ENCODE peak calls at places on chromosomes 4 and X, in five cellular contexts. J is HepG2, S is K562, E is GM12891, R is H1. Q is an unnamed sample.

GRCh38 chr4:98260047-98260578 is 1.1 kb upstream of the RAP1GDS1 start:
- DNase-seq in J (peak), S (no peak), E (peak), R (no peak), Q (peak)

GRCh38 chr4:55549888-55550287 is 3.2 kb upstream of the CLOCK start:
- DNase-seq in J (no peak), S (no peak), E (no peak), R (no peak), Q (no peak)

GRCh38 chr4:186074189-186074588 is 5.2 kb downstream of the TLR3 start:
- DNase-seq in J (no peak), S (no peak), E (no peak), R (no peak), Q (no peak)

GRCh38 chrX:15855562-15856256 is 1.1 kb upstream of the AP1S2 start:
- DNase-seq in J (no peak), S (no peak), E (no peak), R (no peak), Q (no peak)

GRCh38 chr4:113411496-113411938 is 350.0 kb downstream of the CAMK2D start:
- DNase-seq in J (peak), S (no peak), E (no peak), R (no peak), Q (no peak)

GRCh38 chr4:78323439-78323838 is 228.1 kb upstream of the ANXA3 start:
- DNase-seq in J (no peak), S (no peak), E (no peak), R (no peak), Q (no peak)

GRCh38 chr4:157294575-157294974 is 74.0 kb downstream of the GRIA2 start:
- DNase-seq in J (no peak), S (no peak), E (no peak), R (no peak), Q (no peak)

GRCh38 chr4:64643841-64644240 is 234.6 kb upstream of the TECRL start:
- DNase-seq in J (no peak), S (no peak), E (no peak), R (no peak), Q (no peak)

GRCh38 chrX:123581586-123581985 is 151.3 kb downstream of the THOC2 start:
- DNase-seq in J (no peak), S (no peak), E (no peak), R (no peak), Q (no peak)

GRCh38 chr4:15525080-15525479 is 55.4 kb downstream of the CC2D2A start:
- DNase-seq in J (no peak), S (no peak), E (no peak), R (no peak), Q (no peak)

GRCh38 chrX:3589474-3589873 is 124.0 kb downstream of the PRKX start:
- DNase-seq in J (no peak), S (no peak), E (no peak), R (no peak), Q (no peak)

GRCh38 chr4:28639747-28640146 is 1779.1 kb downstream of the STIM2 start:
- DNase-seq in J (no peak), S (no peak), E (no peak), R (no peak), Q (no peak)

GRCh38 chr4:181971973-181972372 is 271.2 kb upstream of the TENM3 start:
- DNase-seq in J (no peak), S (no peak), E (no peak), R (no peak), Q (no peak)

GRCh38 chrX:38881727-38882126 is 80.5 kb downstream of the MID1IP1 start:
- DNase-seq in J (no peak), S (no peak), E (no peak), R (no peak), Q (no peak)

GRCh38 chr4:150986085-150986484 is 29.0 kb downstream of the LRBA start:
- DNase-seq in J (no peak), S (no peak), E (no peak), R (no peak), Q (no peak)

GRCh38 chr4:72312032-72312650 is 256.9 kb downstream of the ADAMTS3 start:
- DNase-seq in J (peak), S (no peak), E (no peak), R (no peak), Q (no peak)

GRCh38 chr4:8614365-8615193 is 22.0 kb downstream of the CPZ start:
- DNase-seq in J (no peak), S (no peak), E (no peak), R (no peak), Q (no peak)

GRCh38 chrX:5242091-5242790 is 986.4 kb downstream of the NLGN4X start:
- DNase-seq in J (no peak), S (no peak), E (no peak), R (peak), Q (no peak)

GRCh38 chr4:38606587-38606905 is 57.5 kb upstream of the KLF3 start:
- DNase-seq in J (no peak), S (peak), E (no peak), R (no peak), Q (no peak)

GRCh38 chrX:24146283-24146865 is 3.2 kb upstream of the ZFX start:
- DNase-seq in J (no peak), S (no peak), E (no peak), R (no peak), Q (no peak)

DNA sequence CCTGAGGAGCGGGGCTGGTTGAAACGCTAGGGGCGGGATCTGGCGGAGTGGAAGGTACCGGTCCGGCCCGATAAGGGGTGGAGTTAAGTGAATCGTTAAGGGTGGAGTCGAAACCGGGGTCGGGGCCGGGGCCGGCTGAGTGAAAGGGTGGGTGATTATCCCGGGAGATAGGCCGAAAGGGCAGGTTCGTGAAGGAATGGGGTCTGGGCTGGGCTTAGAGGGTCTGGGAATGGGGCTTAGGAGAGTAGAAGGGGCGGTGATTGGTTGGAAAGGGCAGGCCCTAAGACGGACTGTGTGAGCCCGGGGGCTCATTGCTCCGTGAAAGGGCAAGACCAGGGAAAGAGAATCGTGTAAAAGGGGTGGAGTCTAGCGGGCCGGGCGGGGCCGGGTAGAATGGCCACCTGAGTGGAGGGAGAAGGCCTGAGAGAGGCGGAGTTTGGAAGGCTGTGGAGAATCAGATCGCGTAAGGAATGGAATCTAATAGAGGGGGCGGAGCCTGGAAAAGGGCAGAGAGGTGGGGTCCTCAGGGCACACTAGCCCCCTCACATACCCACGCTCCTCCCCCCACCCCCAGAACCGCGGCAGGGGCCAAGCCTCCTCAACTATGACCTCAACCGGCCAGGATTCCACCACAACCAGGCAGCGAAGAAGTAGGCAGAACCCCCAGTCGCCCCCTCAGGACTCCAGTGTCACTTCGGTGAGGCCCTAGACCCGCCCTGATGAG is 384 bp downstream of the HDAC6 start:
- DNase-seq in J (peak), S (peak), E (peak), R (peak), Q (peak)
- TF ChIP-seq POLR2A in J (peak), S (peak), E (peak), R (no peak), Q (peak)

DNA sequence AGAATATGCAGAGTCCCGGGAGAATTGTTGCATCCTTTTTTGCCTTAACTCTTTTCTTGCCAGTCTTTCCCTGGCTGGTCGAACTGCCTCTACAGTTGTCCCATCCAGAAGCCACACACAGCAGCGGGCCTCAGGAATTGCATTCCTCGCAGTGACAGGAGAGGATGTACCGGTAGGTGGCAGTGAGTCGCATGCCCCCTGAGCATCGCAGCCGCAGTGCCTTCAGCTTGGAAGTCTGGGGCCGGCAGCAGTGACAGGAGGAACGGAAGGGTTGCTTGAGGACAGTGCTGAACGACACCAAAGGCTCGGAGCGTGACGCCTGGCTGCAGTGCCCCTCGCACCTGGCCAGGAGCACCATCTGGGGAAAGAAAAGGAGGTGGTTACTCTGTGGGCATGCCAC is 23.5 kb downstream of the NDP start:
- DNase-seq in J (peak), S (no peak), E (no peak), R (peak), Q (no peak)
- TF ChIP-seq TAF1 in J (no peak), S (no peak), E (no peak), R (no peak), Q (no peak)

GRCh38 chr4:96347582-96347981 is 507.7 kb downstream of the PDHA2 start:
- DNase-seq in J (no peak), S (no peak), E (no peak), R (no peak), Q (no peak)
- TF ChIP-seq POLR2AphosphoS5 in J (no peak), S (no peak), E (no peak), R (no peak), Q (no peak)

GRCh38 chrX:34917146-34917545 is 25.4 kb upstream of the FAM47B start:
- DNase-seq in J (no peak), S (no peak), E (no peak), R (no peak), Q (no peak)

GRCh38 chrX:34918091-34918736 is 24.4 kb upstream of the FAM47B start:
- DNase-seq in J (no peak), S (no peak), E (no peak), R (no peak), Q (no peak)

GRCh38 chrX:34918856-34919255 is 23.7 kb upstream of the FAM47B start:
- DNase-seq in J (peak), S (no peak), E (no peak), R (no peak), Q (no peak)

DNA sequence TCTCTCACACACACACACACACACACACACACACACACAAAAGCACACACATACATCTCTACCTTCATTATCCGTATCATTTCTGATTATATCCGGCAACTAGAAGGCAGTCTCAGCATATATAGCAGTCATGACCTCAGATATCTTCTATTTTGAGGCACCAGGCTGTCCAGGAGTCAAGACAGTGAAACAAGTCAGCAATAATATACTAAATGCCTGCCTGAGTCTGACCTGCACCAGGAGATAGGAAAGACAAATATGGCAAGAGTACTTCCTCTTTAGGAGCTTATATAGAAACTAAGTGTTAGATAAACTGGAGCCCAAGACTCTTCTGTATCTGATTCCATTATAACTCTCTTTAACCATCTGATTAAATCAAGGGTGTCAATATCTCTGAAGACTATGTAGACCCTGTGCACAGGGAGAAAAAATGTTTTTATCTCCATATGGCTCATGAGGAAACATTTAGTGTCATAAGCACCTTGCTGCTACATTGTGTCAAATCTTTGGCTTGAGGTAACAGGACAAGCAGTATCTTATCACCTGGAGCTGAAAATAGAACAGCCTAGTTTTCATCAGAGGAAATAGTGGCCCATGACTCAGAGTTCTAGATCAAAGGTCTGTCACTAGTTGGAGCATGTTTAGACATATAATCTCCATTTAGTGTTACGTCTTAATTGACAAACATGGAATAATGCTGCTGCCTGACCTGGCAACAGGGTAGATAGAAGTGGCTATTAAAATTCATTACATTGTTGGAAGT is 27.0 kb upstream of the FAM47B start:
- DNase-seq in J (no peak), S (no peak), E (no peak), R (no peak), Q (no peak)
- TF ChIP-seq POLR2A in J (no peak), S (no peak), E (no peak), R (no peak), Q (no peak)

GRCh38 chrX:119736206-119736764 is 22.1 kb upstream of the SOWAHD start:
- DNase-seq in J (peak), S (no peak), E (no peak), R (no peak), Q (no peak)
- TF ChIP-seq TAF1 in J (no peak), S (no peak), E (no peak), R (no peak), Q (no peak)

GRCh38 chr4:5822617-5823016 is 70.3 kb downstream of the CRMP1 start:
- DNase-seq in J (no peak), S (no peak), E (no peak), R (no peak), Q (no peak)

GRCh38 chr4:5825642-5826041 is 67.2 kb downstream of the CRMP1 start:
- DNase-seq in J (no peak), S (no peak), E (no peak), R (no peak), Q (no peak)

GRCh38 chr4:5824635-5825034 is 68.3 kb downstream of the CRMP1 start:
- DNase-seq in J (peak), S (peak), E (no peak), R (no peak), Q (no peak)

GRCh38 chr4:5823542-5824211 is 69.2 kb downstream of the CRMP1 start:
- DNase-seq in J (no peak), S (no peak), E (no peak), R (no peak), Q (no peak)

GRCh38 chr4:5824227-5824626 is 68.7 kb downstream of the CRMP1 start:
- DNase-seq in J (no peak), S (no peak), E (no peak), R (no peak), Q (no peak)
- TF ChIP-seq POLR2AphosphoS5 in J (no peak), S (no peak), E (no peak), R (no peak), Q (no peak)

DNA sequence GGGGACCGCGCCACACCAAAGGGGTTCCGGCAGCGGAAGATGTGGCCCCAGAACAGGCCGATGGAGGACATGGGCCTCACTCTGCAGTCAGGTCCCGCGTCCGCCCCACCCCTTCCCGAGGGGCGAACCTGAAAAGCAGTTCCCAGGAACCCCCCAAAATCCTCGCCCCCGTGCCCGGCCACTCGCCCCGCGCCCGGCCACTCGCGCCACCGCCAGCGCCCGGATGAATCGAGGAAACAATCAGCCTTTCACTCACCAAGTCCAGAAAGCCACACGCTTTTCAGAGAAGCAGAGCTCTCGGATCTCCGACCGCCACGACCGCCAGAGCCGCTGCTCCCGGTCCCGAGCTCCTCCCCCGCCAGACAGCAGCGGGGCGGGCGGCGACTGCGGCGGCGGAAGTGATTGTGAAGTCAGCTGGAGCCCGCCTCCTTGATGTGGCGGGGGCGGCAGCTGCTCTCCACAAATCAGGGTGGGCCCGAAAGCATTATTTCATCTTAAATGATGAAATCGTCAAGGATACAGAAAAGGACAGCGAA is at the start of gene PJA1:
- DNase-seq in J (peak), S (peak), E (peak), R (no peak), Q (peak)
- TF ChIP-seq POLR2A in J (no peak), S (peak), E (no peak), R (no peak), Q (no peak)

DNA sequence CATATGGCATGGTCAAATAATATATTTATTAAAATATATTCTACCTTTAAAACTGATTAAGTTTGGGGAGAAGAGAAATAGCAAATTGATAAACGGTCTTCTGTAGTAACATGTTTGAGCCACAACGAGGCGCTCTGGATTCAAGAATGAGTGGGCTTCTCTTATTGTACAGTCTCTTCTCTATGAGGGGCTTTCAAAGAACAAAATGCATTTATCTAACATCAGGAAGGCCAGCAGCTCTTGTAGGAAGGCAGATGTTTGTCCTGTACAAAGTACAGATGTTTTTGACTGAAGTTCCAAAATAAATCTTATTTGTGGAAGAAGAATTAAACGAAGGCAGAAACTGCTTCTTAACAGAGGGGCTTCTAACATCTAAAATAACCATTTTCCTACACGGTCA is 153.6 kb downstream of the RASL11B start:
- DNase-seq in J (peak), S (no peak), E (no peak), R (peak), Q (no peak)
- TF ChIP-seq TAF1 in J (no peak), S (no peak), E (no peak), R (no peak), Q (no peak)

DNA sequence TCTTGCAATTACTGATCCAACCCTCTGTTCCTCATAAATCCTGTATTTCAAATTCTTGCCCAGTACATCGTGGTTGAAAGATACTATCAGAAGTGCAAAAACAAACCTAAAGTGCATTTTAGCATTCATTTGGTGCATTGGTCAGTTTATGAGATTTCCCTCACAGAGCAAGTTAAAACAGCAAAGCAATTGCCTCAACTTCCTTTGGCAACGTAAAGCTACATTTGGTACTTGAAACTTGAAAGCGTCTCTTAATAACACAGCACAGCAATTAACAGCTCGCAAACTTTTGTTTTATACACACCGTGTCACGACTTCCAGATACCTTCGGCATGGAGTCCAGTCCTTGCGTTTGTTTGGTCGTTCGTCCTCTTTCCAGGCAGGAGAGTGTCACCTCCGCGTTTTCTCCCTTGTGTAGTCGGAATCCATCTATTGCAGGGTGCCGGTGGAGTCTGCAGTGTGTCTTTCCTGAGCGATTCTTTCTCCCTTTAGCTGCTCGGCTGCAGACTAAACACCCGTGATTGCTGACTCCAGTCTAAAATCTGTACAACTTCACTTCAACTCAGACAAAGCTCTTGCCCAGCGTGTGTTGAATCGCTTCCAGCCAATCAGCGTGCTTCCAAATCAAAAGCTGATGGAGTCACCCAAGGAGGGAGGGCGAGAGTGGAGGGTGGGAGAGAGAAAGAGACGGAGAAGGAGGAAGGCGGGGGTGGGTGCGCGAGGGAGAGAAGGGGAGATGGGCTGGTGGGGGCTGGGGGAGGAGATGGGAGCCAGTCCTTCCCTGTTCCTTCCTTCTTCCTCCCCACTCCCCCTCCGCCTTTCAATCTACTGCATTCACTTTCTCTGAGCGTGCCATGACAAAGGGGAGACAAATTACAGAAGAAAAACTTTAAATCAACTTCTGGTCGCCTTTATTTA is at the start of gene PCDH18:
- DNase-seq in J (no peak), S (no peak), E (no peak), R (peak), Q (no peak)
- TF ChIP-seq POLR2AphosphoS5 in J (no peak), S (no peak), E (no peak), R (no peak), Q (no peak)